ENCODE peak calls at places on chromosome 7, in nine cellular contexts. A, M, O, J, U, L, K, Q and F are unnamed samples.

GRCh38 chr7:3559178-3559765 is 258.2 kb downstream of the SDK1 start:
- DNase-seq in A (no peak), M (no peak), O (no peak), J (no peak), U (no peak), L (no peak), K (no peak), Q (no peak), F (peak)

GRCh38 chr7:17300012-17300411 is 1.6 kb downstream of the AHR start:
- DNase-seq in A (no peak), M (no peak), O (no peak), J (no peak), U (no peak), L (no peak), K (no peak), Q (no peak), F (no peak)

GRCh38 chr7:97179454-97180104 is 62.1 kb downstream of the SDHAF3 start:
- DNase-seq in A (peak), M (peak), O (peak), J (peak), U (peak), L (no peak), K (peak), Q (peak), F (peak)

GRCh38 chr7:133815677-133816210 is 311.4 kb upstream of the LRGUK start:
- DNase-seq in A (no peak), M (no peak), O (no peak), J (no peak), U (no peak), L (no peak), K (no peak), Q (no peak), F (no peak)

GRCh38 chr7:129702316-129702715 is 90.8 kb downstream of the NRF1 start:
- DNase-seq in A (no peak), M (no peak), O (no peak), J (no peak), U (no peak), L (no peak), K (no peak), Q (no peak), F (peak)

GRCh38 chr7:47576031-47576908 is 5.6 kb downstream of the TNS3 start:
- DNase-seq in A (peak), M (no peak), O (no peak), J (no peak), U (no peak), L (peak), K (peak), Q (no peak), F (no peak)

GRCh38 chr7:121107923-121108498 is 119.5 kb downstream of the CPED1 start:
- DNase-seq in A (peak), M (peak), O (no peak), J (no peak), U (no peak), L (no peak), K (peak), Q (peak), F (peak)

GRCh38 chr7:22675436-22675835 is 51.6 kb upstream of the IL6 start:
- DNase-seq in A (no peak), M (no peak), O (no peak), J (no peak), U (no peak), L (no peak), K (no peak), Q (no peak), F (no peak)

GRCh38 chr7:25260862-25261454 is 32.7 kb upstream of the NPVF start:
- DNase-seq in A (no peak), M (no peak), O (no peak), J (no peak), U (no peak), L (no peak), K (peak), Q (peak), F (peak)

GRCh38 chr7:125173571-125173970 is 243.9 kb upstream of the POT1 start:
- DNase-seq in A (no peak), M (no peak), O (no peak), J (no peak), U (no peak), L (no peak), K (no peak), Q (no peak), F (no peak)

GRCh38 chr7:118080947-118081346 is 103.0 kb upstream of the LSM8 start:
- DNase-seq in A (peak), M (no peak), O (peak), J (peak), U (no peak), L (no peak), K (peak), Q (peak), F (no peak)

GRCh38 chr7:157925383-157925875 is 588.6 kb downstream of the DNAJB6 start:
- DNase-seq in A (no peak), M (no peak), O (no peak), J (no peak), U (no peak), L (no peak), K (no peak), Q (no peak), F (no peak)

GRCh38 chr7:42192851-42193456 is 44.1 kb downstream of the GLI3 start:
- DNase-seq in A (no peak), M (no peak), O (no peak), J (no peak), U (no peak), L (no peak), K (no peak), Q (no peak), F (no peak)

GRCh38 chr7:154770361-154770760 is 232.6 kb downstream of the PAXIP1 start:
- DNase-seq in A (no peak), M (no peak), O (no peak), J (no peak), U (no peak), L (no peak), K (no peak), Q (no peak), F (no peak)

GRCh38 chr7:119343289-119343688 is 929.7 kb upstream of the KCND2 start:
- DNase-seq in A (no peak), M (no peak), O (no peak), J (no peak), U (no peak), L (no peak), K (no peak), Q (no peak), F (no peak)

GRCh38 chr7:90892213-90892612 is 296.1 kb downstream of the CDK14 start:
- DNase-seq in A (no peak), M (no peak), O (no peak), J (no peak), U (no peak), L (no peak), K (no peak), Q (no peak), F (no peak)

GRCh38 chr7:929311-929711 is 25.2 kb downstream of the ADAP1 start:
- DNase-seq in A (no peak), M (no peak), O (no peak), J (no peak), U (no peak), L (peak), K (no peak), Q (no peak), F (no peak)

GRCh38 chr7:115941703-115942268 is 88.8 kb downstream of the TFEC start:
- DNase-seq in A (peak), M (no peak), O (no peak), J (no peak), U (no peak), L (no peak), K (no peak), Q (peak), F (no peak)

GRCh38 chr7:73391396-73391795 is 42.2 kb upstream of the FZD9 start:
- DNase-seq in A (no peak), M (no peak), O (no peak), J (no peak), U (no peak), L (no peak), K (no peak), Q (no peak), F (no peak)

GRCh38 chr7:101363734-101364374 is 1.2 kb downstream of the COL26A1 start:
- DNase-seq in A (peak), M (peak), O (peak), J (peak), U (peak), L (peak), K (peak), Q (peak), F (no peak)

GRCh38 chr7:38656976-38657375 is 25.8 kb upstream of the AMPH start:
- DNase-seq in A (no peak), M (no peak), O (no peak), J (no peak), U (no peak), L (no peak), K (peak), Q (no peak), F (no peak)

GRCh38 chr7:22582860-22583640 is 83.1 kb upstream of the STEAP1B start:
- DNase-seq in A (peak), M (no peak), O (no peak), J (no peak), U (no peak), L (no peak), K (no peak), Q (peak), F (peak)

GRCh38 chr7:108340856-108341411 is 115.3 kb downstream of the NRCAM start:
- DNase-seq in A (no peak), M (no peak), O (no peak), J (no peak), U (no peak), L (no peak), K (no peak), Q (no peak), F (no peak)

GRCh38 chr7:73572767-73573186 is 5.6 kb downstream of the TBL2 start:
- DNase-seq in A (no peak), M (no peak), O (no peak), J (no peak), U (no peak), L (peak), K (no peak), Q (no peak), F (no peak)

GRCh38 chr7:151429555-151430331 is 10.2 kb downstream of the CRYGN start:
- DNase-seq in A (peak), M (no peak), O (no peak), J (no peak), U (peak), L (peak), K (peak), Q (no peak), F (no peak)

GRCh38 chr7:137453356-137453755 is 109.8 kb upstream of the PTN start:
- DNase-seq in A (no peak), M (no peak), O (no peak), J (no peak), U (no peak), L (no peak), K (no peak), Q (no peak), F (no peak)

GRCh38 chr7:74197449-74198108 is 12.2 kb upstream of the LAT2 start:
- DNase-seq in A (no peak), M (no peak), O (no peak), J (no peak), U (no peak), L (no peak), K (no peak), Q (no peak), F (no peak)

GRCh38 chr7:110371709-110372108 is 719.2 kb upstream of the LRRN3 start:
- DNase-seq in A (no peak), M (no peak), O (no peak), J (no peak), U (no peak), L (no peak), K (no peak), Q (no peak), F (no peak)

GRCh38 chr7:42869131-42870020 is 42.5 kb downstream of the C7orf25 start:
- DNase-seq in A (no peak), M (no peak), O (peak), J (peak), U (no peak), L (no peak), K (peak), Q (peak), F (no peak)

GRCh38 chr7:113456533-113456932 is 338.2 kb upstream of the SMIM30 start:
- DNase-seq in A (no peak), M (no peak), O (no peak), J (no peak), U (no peak), L (no peak), K (no peak), Q (no peak), F (no peak)

GRCh38 chr7:40147371-40148246 is 12.8 kb downstream of the SUGCT start:
- DNase-seq in A (no peak), M (peak), O (no peak), J (no peak), U (no peak), L (no peak), K (no peak), Q (no peak), F (no peak)

GRCh38 chr7:157436076-157436475 is 99.3 kb downstream of the DNAJB6 start:
- DNase-seq in A (no peak), M (no peak), O (no peak), J (no peak), U (no peak), L (no peak), K (peak), Q (no peak), F (no peak)

GRCh38 chr7:103573479-103574058 is 127.6 kb upstream of the SLC26A5 start:
- DNase-seq in A (peak), M (peak), O (no peak), J (no peak), U (no peak), L (no peak), K (peak), Q (peak), F (no peak)

GRCh38 chr7:124084024-124084423 is 51.2 kb upstream of the TMEM229A start:
- DNase-seq in A (no peak), M (no peak), O (no peak), J (no peak), U (no peak), L (no peak), K (no peak), Q (no peak), F (no peak)

GRCh38 chr7:129210256-129210988 is 14.4 kb upstream of the AHCYL2 start:
- DNase-seq in A (peak), M (peak), O (peak), J (peak), U (peak), L (peak), K (peak), Q (peak), F (no peak)